ENCODE peak calls at places on chromosomes 1 and 21, in six cellular contexts. Z is lower leg skin; U is mammary epithelial cell; R is activated CD8-positive, alpha-beta T cell treated with anti-CD3 and anti-CD28 coated beads for 36 hours; P is PC-3; B is BJ. L is an unnamed sample.

GRCh38 chr1:243568793-243569192 is 281.2 kb downstream of the AKT3 start:
- DNase-seq in Z (no peak), U (peak), R (no peak), P (no peak), B (peak), L (peak)

GRCh38 chr1:230069813-230070212 is 2.8 kb downstream of the GALNT2 start:
- DNase-seq in Z (no peak), U (peak), R (peak), P (peak), B (no peak), L (no peak)

GRCh38 chr1:231011963-231012362 is 28.1 kb downstream of the FAM89A start:
- DNase-seq in Z (no peak), U (no peak), R (no peak), P (no peak), B (no peak), L (no peak)

GRCh38 chr1:235933017-235933416 is 66.3 kb upstream of the LYST start:
- DNase-seq in Z (no peak), U (peak), R (no peak), P (no peak), B (no peak), L (peak)

GRCh38 chr1:110176299-110176956 is 26.1 kb downstream of the SLC6A17 start:
- DNase-seq in Z (peak), U (peak), R (no peak), P (no peak), B (no peak), L (peak)

GRCh38 chr1:35935436-35935835 is 4.5 kb downstream of the AGO3 start:
- DNase-seq in Z (no peak), U (no peak), R (no peak), P (no peak), B (no peak), L (no peak)

GRCh38 chr1:35441926-35442579 is 115.2 kb downstream of the KIAA0319L start:
- DNase-seq in Z (no peak), U (peak), R (no peak), P (no peak), B (no peak), L (no peak)

GRCh38 chr1:84923317-84923716 is 30.3 kb upstream of the LPAR3 start:
- DNase-seq in Z (no peak), U (no peak), R (no peak), P (no peak), B (no peak), L (no peak)

GRCh38 chr1:26279598-26280332 is at the start of gene SH3BGRL3:
- DNase-seq in Z (peak), U (peak), R (peak), P (peak), B (peak), L (peak)

GRCh38 chr1:232614811-232615210 is 15.1 kb downstream of the SIPA1L2 start:
- DNase-seq in Z (no peak), U (no peak), R (no peak), P (no peak), B (no peak), L (no peak)

GRCh38 chr1:209534496-209535250 is 48.8 kb upstream of the CAMK1G start:
- DNase-seq in Z (no peak), U (no peak), R (no peak), P (no peak), B (no peak), L (no peak)

GRCh38 chr1:166870584-166870983 is 5.5 kb downstream of the TADA1 start:
- DNase-seq in Z (no peak), U (no peak), R (no peak), P (no peak), B (no peak), L (no peak)

GRCh38 chr21:42063578-42064521 is 7.3 kb upstream of the UMODL1 start:
- DNase-seq in Z (no peak), U (peak), R (peak), P (peak), B (no peak), L (peak)

GRCh38 chr1:6181347-6181770 is 1.2 kb upstream of the CHD5 start:
- DNase-seq in Z (no peak), U (no peak), R (no peak), P (no peak), B (no peak), L (no peak)
- TF ChIP-seq CTCF in Z (no peak), U (no peak), R (no peak), P (no peak), B (peak), L (no peak)

DNA sequence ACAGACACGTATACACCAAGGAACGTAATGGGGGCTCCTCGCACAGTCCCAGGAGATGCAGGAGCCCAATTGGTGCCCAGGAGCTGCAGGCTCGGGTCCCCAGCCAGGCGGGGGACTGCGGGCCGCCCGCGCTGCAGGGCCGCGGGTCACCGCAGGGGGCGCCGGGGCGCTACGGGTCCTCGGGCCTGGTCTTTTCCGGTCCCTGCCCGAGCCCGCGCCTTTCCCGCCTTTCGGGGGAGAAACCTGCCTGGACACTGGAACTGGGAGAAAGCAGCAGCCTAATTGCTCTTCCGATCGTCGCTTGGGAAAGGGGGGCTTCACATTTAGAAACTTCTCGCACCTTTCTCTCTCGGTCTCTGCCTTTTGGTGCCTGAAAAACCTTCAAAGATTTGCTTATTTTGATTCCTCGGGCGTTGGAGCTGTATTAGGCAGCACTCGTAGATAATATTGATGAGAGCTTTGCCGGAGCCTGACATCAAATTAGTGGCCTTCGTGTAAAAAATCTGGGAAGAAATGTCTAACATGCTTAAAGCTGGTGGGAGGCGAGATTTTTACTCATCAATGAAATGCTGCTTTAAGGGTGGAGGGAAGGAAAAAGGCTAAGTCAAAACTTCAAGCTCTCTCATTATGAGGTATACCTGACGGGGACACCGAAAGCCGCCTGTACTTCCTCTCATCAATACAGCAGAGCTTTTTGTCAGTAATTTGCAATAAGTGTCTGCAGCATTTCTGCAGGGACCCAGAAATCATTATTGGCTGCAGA is 12.6 kb upstream of the BARHL2 start:
- DNase-seq in Z (no peak), U (no peak), R (peak), P (no peak), B (no peak), L (no peak)
- TF ChIP-seq CTCF in Z (no peak), U (peak), R (peak), P (no peak), B (no peak), L (no peak)

GRCh38 chr1:45134468-45134873 is 71.9 kb downstream of the ZSWIM5 start:
- DNase-seq in Z (no peak), U (no peak), R (no peak), P (no peak), B (no peak), L (no peak)
- TF ChIP-seq CTCF in Z (no peak), U (no peak), R (no peak), P (no peak), B (no peak), L (no peak)

GRCh38 chr1:91619881-91620280 is 119.2 kb downstream of the CDC7 start:
- DNase-seq in Z (no peak), U (no peak), R (no peak), P (no peak), B (no peak), L (no peak)

GRCh38 chr1:91613594-91613993 is 112.9 kb downstream of the CDC7 start:
- DNase-seq in Z (no peak), U (peak), R (no peak), P (peak), B (no peak), L (peak)

GRCh38 chr1:91621907-91622306 is 121.3 kb downstream of the CDC7 start:
- DNase-seq in Z (no peak), U (no peak), R (no peak), P (no peak), B (no peak), L (no peak)

GRCh38 chr1:91621360-91621759 is 120.7 kb downstream of the CDC7 start:
- DNase-seq in Z (no peak), U (no peak), R (no peak), P (no peak), B (no peak), L (no peak)

GRCh38 chr1:91617242-91617837 is 116.7 kb downstream of the CDC7 start:
- DNase-seq in Z (no peak), U (no peak), R (peak), P (peak), B (no peak), L (peak)
- TF ChIP-seq CTCF in Z (no peak), U (no peak), R (peak), P (peak), B (no peak), L (no peak)

DNA sequence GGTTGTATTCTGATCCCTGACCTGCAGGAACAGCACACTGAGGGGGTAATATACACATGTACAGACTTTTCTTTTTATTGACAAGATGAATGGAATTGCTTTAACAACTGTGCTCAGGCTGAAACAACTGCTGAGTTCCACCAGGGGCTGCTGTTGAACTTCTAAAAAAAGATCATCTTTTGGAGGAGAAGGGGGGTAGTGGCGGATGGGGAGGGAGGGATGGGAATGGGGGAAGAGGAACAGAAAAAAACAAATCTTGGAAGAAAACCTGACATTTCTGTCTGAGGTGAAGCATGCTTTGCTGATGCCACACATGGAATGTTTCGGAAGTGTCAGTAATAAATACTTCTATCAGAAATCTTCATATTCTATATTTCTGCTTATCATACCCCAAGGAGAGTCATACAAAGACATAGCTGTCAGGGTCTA is 75.0 kb downstream of the RWDD3 start:
- DNase-seq in Z (no peak), U (peak), R (no peak), P (peak), B (no peak), L (peak)
- TF ChIP-seq CTCF in Z (no peak), U (peak), R (no peak), P (peak), B (peak), L (peak)

DNA sequence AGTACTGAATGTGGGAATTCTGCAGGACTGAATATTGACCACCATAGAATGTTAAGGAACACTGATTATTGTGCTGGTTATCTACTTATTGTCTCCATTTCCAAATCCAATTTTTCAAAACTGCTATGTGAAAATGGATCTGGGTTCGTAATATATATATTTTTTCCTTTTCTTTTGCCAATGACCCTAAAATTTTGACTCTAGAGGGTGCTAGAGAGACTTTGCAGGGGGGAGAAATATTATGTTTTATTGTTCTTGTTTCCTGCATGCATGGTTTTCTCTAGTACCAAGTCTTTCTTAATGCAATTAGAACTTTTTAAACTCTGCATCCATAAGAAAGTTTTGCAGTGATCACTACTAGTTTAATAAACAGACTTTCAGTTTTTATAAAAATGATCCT is 1256.9 kb downstream of the BRINP3 start:
- DNase-seq in Z (no peak), U (no peak), R (no peak), P (peak), B (no peak), L (peak)
- TF ChIP-seq CTCF in Z (no peak), U (peak), R (no peak), P (peak), B (no peak), L (peak)

GRCh38 chr1:64136749-64137568 is 66.5 kb upstream of the UBE2U start:
- DNase-seq in Z (peak), U (peak), R (peak), P (peak), B (peak), L (peak)
- TF ChIP-seq CTCF in Z (no peak), U (peak), R (peak), P (peak), B (peak), L (peak)

GRCh38 chr1:99646885-99647284 is 972 bp downstream of the PALMD start:
- DNase-seq in Z (no peak), U (no peak), R (no peak), P (no peak), B (no peak), L (no peak)

GRCh38 chr1:99650021-99650420 is 4.1 kb downstream of the PALMD start:
- DNase-seq in Z (no peak), U (peak), R (no peak), P (no peak), B (no peak), L (peak)

GRCh38 chr1:99645699-99646531 is at the start of gene PALMD:
- DNase-seq in Z (peak), U (peak), R (no peak), P (peak), B (no peak), L (peak)

GRCh38 chr1:99647460-99647859 is 1.5 kb downstream of the PALMD start:
- DNase-seq in Z (no peak), U (no peak), R (no peak), P (no peak), B (no peak), L (no peak)

DNA sequence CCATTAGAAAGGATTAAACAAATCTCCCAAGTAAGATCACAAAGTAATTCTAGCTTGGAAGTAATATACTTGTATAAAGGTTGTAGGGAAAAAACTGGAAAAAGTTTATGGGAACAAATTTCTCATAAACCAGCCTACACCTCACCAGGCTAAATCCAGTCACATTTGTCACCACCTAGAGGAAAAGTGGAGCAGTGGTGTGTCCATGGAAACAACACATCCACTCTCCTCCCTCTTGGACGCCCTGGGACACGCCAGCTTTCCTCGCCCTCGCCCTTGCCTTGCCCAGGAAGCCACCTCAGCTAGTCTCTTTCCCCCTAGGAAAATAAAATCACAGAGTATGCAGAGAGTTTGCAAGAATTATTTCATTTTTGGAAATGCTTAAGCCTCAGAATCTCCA is 2.2 kb downstream of the PALMD start:
- DNase-seq in Z (peak), U (peak), R (no peak), P (peak), B (no peak), L (peak)
- TF ChIP-seq CTCF in Z (no peak), U (peak), R (no peak), P (peak), B (no peak), L (no peak)

GRCh38 chr1:226565476-226565875 is 16.9 kb downstream of the STUM start:
- DNase-seq in Z (no peak), U (no peak), R (no peak), P (no peak), B (no peak), L (no peak)

GRCh38 chr1:226568975-226569741 is 20.6 kb downstream of the STUM start:
- DNase-seq in Z (no peak), U (no peak), R (no peak), P (no peak), B (no peak), L (no peak)

GRCh38 chr1:226566234-226566633 is 17.7 kb downstream of the STUM start:
- DNase-seq in Z (no peak), U (no peak), R (no peak), P (no peak), B (no peak), L (no peak)

GRCh38 chr1:226569879-226570547 is 21.4 kb downstream of the STUM start:
- DNase-seq in Z (no peak), U (no peak), R (peak), P (peak), B (no peak), L (peak)

GRCh38 chr1:226568077-226568831 is 19.7 kb downstream of the STUM start:
- DNase-seq in Z (no peak), U (no peak), R (no peak), P (peak), B (peak), L (no peak)
- TF ChIP-seq CTCF in Z (no peak), U (no peak), R (no peak), P (peak), B (peak), L (peak)